ENCODE peak calls at places on chromosomes 1 and 21, in six cellular contexts. V is cardiac muscle cell, T is hepatocyte, B is breast epithelium, Q is HCT116, M is upper lobe of left lung. F is an unnamed sample.

GRCh38 chr1:197691816-197692215 is 83.5 kb downstream of the DENND1B start:
- DNase-seq in V (no peak), T (no peak), B (no peak), Q (no peak), M (no peak), F (no peak)

GRCh38 chr1:225535280-225535679 is 107.4 kb upstream of the LBR start:
- DNase-seq in V (peak; percentile 14), T (no peak), B (no peak), Q (no peak), M (no peak), F (no peak)

GRCh38 chr21:15751561-15751960 is 21.8 kb downstream of the USP25 start:
- DNase-seq in V (no peak), T (no peak), B (no peak), Q (no peak), M (no peak), F (no peak)

GRCh38 chr1:81802601-81803422 is 2.1 kb downstream of the ADGRL2 start:
- DNase-seq in V (peak; percentile 83), T (peak; percentile 85), B (peak; percentile 61), Q (no peak), M (peak; percentile 40), F (peak; percentile 20)

GRCh38 chr1:240906477-240906876 is 294.5 kb upstream of the GREM2 start:
- DNase-seq in V (peak; percentile 63), T (peak; percentile 52), B (no peak), Q (no peak), M (no peak), F (no peak)

GRCh38 chr1:213256438-213257087 is 205.5 kb downstream of the RPS6KC1 start:
- DNase-seq in V (peak; percentile 18), T (no peak), B (no peak), Q (no peak), M (no peak), F (no peak)

GRCh38 chr1:51583532-51583931 is 33.4 kb upstream of the OSBPL9 start:
- DNase-seq in V (no peak), T (no peak), B (peak; percentile 67), Q (no peak), M (peak; percentile 27), F (no peak)

GRCh38 chr1:3222042-3222692 is 153.2 kb downstream of the PRDM16 start:
- DNase-seq in V (peak; percentile 57), T (peak; percentile 90), B (no peak), Q (no peak), M (peak; percentile 77), F (no peak)

GRCh38 chr1:91736999-91737615 is 148.8 kb downstream of the TGFBR3 start:
- DNase-seq in V (peak; percentile 82), T (peak; percentile 81), B (peak; percentile 62), Q (peak; percentile 81), M (no peak), F (peak; percentile 93)

GRCh38 chr1:244049142-244049968 is 1.7 kb upstream of the ZBTB18 start:
- DNase-seq in V (peak; percentile 66), T (peak; percentile 76), B (no peak), Q (no peak), M (peak; percentile 51), F (peak; percentile 3)

GRCh38 chr1:110418729-110419128 is 11.2 kb upstream of the LAMTOR5 start:
- DNase-seq in V (no peak), T (no peak), B (no peak), Q (no peak), M (no peak), F (no peak)

GRCh38 chr1:31954607-31955283 is 16.6 kb upstream of the PTP4A2 start:
- DNase-seq in V (no peak), T (peak; percentile 87), B (peak; percentile 60), Q (peak; percentile 66), M (peak; percentile 97), F (peak; percentile 90)

GRCh38 chr1:27299385-27300252 is 22.3 kb upstream of the TMEM222 start:
- DNase-seq in V (peak; percentile 76), T (peak; percentile 94), B (peak; percentile 93), Q (no peak), M (no peak), F (peak; percentile 99)

GRCh38 chr1:117271959-117272358 is 61.2 kb upstream of the VTCN1 start:
- DNase-seq in V (no peak), T (peak; percentile 23), B (no peak), Q (no peak), M (no peak), F (peak; percentile 44)

GRCh38 chr1:11483581-11484320 is 4.8 kb downstream of the DISP3 start:
- DNase-seq in V (peak; percentile 52), T (no peak), B (no peak), Q (no peak), M (no peak), F (no peak)

GRCh38 chr1:23719162-23719820 is 24.0 kb upstream of the ELOA start:
- DNase-seq in V (no peak), T (no peak), B (no peak), Q (no peak), M (no peak), F (no peak)

GRCh38 chr1:236083650-236084385 is 18.9 kb upstream of the NID1 start:
- DNase-seq in V (peak; percentile 22), T (peak; percentile 57), B (no peak), Q (no peak), M (no peak), F (peak; percentile 89)

GRCh38 chr21:35583566-35584216 is 476.6 kb downstream of the SETD4 start:
- DNase-seq in V (no peak), T (no peak), B (no peak), Q (no peak), M (no peak), F (no peak)

GRCh38 chr1:223716302-223716862 is 4.0 kb downstream of the CAPN2 start:
- DNase-seq in V (no peak), T (peak; percentile 26), B (no peak), Q (no peak), M (no peak), F (no peak)

GRCh38 chr1:1938613-1939295 is 19.7 kb upstream of the TMEM52 start:
- DNase-seq in V (no peak), T (no peak), B (no peak), Q (no peak), M (no peak), F (no peak)

GRCh38 chr1:64327119-64327518 is 123.7 kb downstream of the UBE2U start:
- DNase-seq in V (no peak), T (no peak), B (no peak), Q (no peak), M (no peak), F (no peak)

GRCh38 chr1:56409112-56409691 is 170.2 kb downstream of the PLPP3 start:
- DNase-seq in V (no peak), T (no peak), B (no peak), Q (peak; percentile 47), M (peak; percentile 78), F (peak; percentile 58)

GRCh38 chr1:119217429-119217828 is 77.0 kb upstream of the WARS2 start:
- DNase-seq in V (no peak), T (no peak), B (no peak), Q (no peak), M (no peak), F (no peak)

GRCh38 chr1:207828485-207829158 is 76.8 kb downstream of the CD46 start:
- DNase-seq in V (peak; percentile 68), T (peak; percentile 79), B (peak; percentile 58), Q (peak; percentile 73), M (peak; percentile 89), F (no peak)

GRCh38 chr1:207832796-207833195 is 78.1 kb downstream of the CD34 start:
- DNase-seq in V (no peak), T (no peak), B (no peak), Q (no peak), M (no peak), F (no peak)

GRCh38 chr1:207831517-207832327 is 79.2 kb downstream of the CD34 start:
- DNase-seq in V (no peak), T (no peak), B (no peak), Q (no peak), M (no peak), F (peak; percentile 60)

GRCh38 chr1:207829576-207829975 is 77.7 kb downstream of the CD46 start:
- DNase-seq in V (no peak), T (no peak), B (no peak), Q (no peak), M (no peak), F (no peak)

GRCh38 chr1:207830788-207831187 is 78.9 kb downstream of the CD46 start:
- DNase-seq in V (no peak), T (no peak), B (no peak), Q (no peak), M (no peak), F (no peak)
- H3K4me1 ChIP-seq in V (no peaks in the 10 kb centered on the region), T (peaks cover 22% of the 10 kb centered on the region), B (peaks cover 1% of the 10 kb centered on the region), Q (peaks cover 2% of the 10 kb centered on the region), M (peaks cover 90% of the 10 kb centered on the region), F (peaks cover 6% of the 10 kb centered on the region)

DNA sequence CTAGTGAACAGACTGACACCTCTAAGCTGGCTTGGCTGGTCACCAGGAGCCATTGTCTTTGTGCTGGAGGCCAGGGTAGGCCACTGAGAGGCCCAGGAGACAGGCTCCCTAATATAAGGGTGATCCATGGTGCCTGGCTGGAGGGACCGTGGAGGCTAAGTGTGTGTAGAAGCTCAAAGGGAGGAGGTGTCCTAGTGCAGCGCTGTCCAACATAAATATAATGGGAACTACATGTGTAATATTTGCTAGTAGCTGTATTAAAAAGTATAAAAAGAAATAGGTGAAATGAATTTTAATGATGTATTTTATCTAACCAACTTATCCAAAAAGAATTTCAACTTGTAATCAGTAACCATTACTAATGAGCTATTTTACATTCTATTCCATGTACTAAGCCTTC is 35.0 kb downstream of the SOX13 start:
- DNase-seq in V (no peak), T (no peak), B (no peak), Q (no peak), M (no peak), F (no peak)
- TF ChIP-seq CTCF in V (no peak), T (no peak), B (no peak), Q (no peak), M (no peak), F (no peak)

DNA sequence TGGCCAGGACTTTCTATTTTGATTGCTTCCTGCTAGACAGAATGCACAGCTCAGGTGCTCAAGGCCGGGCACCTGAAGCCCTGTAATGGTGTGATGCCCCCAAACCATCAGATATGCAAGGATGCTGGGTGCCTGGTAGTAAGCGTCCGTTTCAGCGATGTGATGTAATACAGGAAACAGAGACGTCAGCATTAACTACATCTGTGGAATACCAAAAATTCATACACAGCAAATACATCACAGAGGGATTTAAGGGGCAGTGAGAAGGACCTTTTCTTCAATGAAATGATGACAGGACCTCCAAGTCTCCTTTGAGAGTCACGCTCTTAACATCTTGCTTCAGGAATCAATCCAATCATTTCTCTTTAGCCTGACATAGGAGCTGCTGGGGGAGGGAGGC is 64.4 kb downstream of the SIM2 start:
- DNase-seq in V (no peak), T (no peak), B (no peak), Q (no peak), M (no peak), F (no peak)
- H3K4me1 ChIP-seq in V (peaks cover 3% of the 10 kb centered on the region), T (no peaks in the 10 kb centered on the region), B (no peaks in the 10 kb centered on the region), Q (no peaks in the 10 kb centered on the region), M (peaks cover under 1% of the 10 kb centered on the region), F (peaks cover 5% of the 10 kb centered on the region)

DNA sequence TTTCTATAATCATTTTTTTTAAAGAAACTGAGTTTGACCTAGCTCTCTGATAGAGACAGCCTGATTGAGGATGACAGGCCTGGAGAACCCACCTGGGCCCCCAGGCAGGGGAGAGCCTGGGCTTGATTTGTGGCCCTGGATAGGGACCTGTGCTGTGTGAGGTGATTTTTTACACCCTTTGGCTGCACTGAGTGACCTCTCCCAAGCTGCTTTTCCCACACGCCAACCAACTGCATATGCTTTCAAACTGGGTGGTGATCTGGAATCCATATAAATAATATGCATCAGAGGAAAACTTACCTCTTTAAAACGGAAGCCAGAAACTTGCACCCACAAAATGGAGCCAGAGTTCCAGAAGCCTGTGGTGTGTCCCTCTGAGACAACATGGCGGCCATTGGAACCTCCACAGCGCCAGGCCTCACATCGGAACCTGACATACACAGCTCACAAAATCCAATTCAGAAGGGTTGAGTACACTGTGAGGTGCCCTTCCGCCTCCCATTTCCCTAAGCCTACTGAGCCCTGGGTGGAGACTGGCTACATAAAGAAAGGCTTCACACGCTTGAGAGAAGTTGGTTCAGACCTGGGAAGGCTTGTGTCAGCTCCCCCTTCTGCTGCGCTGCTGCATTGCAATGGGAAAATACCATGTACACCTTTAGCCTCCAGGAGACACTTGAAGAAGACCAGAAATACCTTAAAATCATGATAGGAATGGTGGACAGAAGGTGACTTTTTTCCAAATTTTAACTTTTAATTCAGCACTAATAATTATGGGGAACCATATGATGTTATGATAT is 160.7 kb downstream of the HHIPL2 start:
- DNase-seq in V (peak; percentile 23), T (peak; percentile 8), B (no peak), Q (peak; percentile 16), M (no peak), F (no peak)
- TF ChIP-seq CTCF in V (no peak), T (no peak), B (no peak), Q (peak; percentile 7), M (no peak), F (peak; percentile 40)

F was measured in foreskin keratinocyte.